ENCODE peak calls at places on chromosomes 6 and 20, in eight cellular contexts. One of them, this sample, is unnamed.

GRCh38 chr20:36093025-36093803 is 61.3 kb upstream of the EPB41L1 start:
- DNase-seq in fibroblast of mammary gland: no peak
- DNase-seq in MCF 10A: peak
- DNase-seq in astrocyte of the spinal cord: no peak
- DNase-seq in GM20000: peak
- DNase-seq in AG04450: no peak
- DNase-seq in NB4: peak
- DNase-seq in H9: no peak
- DNase-seq in this sample: peak

GRCh38 chr20:24630486-24631172 is 161.2 kb downstream of the SYNDIG1 start:
- DNase-seq in GM20000: no peak
- DNase-seq in H9: no peak
- DNase-seq in MCF 10A: no peak
- DNase-seq in AG04450: no peak
- DNase-seq in NB4: no peak
- DNase-seq in astrocyte of the spinal cord: no peak
- DNase-seq in fibroblast of mammary gland: no peak
- DNase-seq in this sample: no peak

GRCh38 chr20:1663917-1664316 is 6.3 kb upstream of the SIRPG start:
- DNase-seq in fibroblast of mammary gland: peak
- DNase-seq in H9: no peak
- DNase-seq in AG04450: no peak
- DNase-seq in NB4: peak
- DNase-seq in MCF 10A: peak
- DNase-seq in GM20000: no peak
- DNase-seq in astrocyte of the spinal cord: no peak
- DNase-seq in this sample: peak

GRCh38 chr20:61502433-61502832 is 250.4 kb downstream of the CDH4 start:
- DNase-seq in GM20000: no peak
- DNase-seq in NB4: no peak
- DNase-seq in MCF 10A: no peak
- DNase-seq in AG04450: no peak
- DNase-seq in fibroblast of mammary gland: peak
- DNase-seq in astrocyte of the spinal cord: peak
- DNase-seq in H9: no peak
- DNase-seq in this sample: no peak

GRCh38 chr6:88577461-88577860 is 386.0 kb downstream of the RNGTT start:
- DNase-seq in GM20000: no peak
- DNase-seq in fibroblast of mammary gland: no peak
- DNase-seq in AG04450: no peak
- DNase-seq in astrocyte of the spinal cord: no peak
- DNase-seq in H9: no peak
- DNase-seq in NB4: no peak
- DNase-seq in MCF 10A: no peak
- DNase-seq in this sample: no peak

GRCh38 chr6:106967936-106968555 is 6.5 kb downstream of the CD24 start:
- DNase-seq in fibroblast of mammary gland: no peak
- DNase-seq in H9: no peak
- DNase-seq in MCF 10A: no peak
- DNase-seq in astrocyte of the spinal cord: no peak
- DNase-seq in GM20000: no peak
- DNase-seq in AG04450: no peak
- DNase-seq in NB4: no peak
- DNase-seq in this sample: no peak

GRCh38 chr6:7315684-7316366 is 2.8 kb upstream of the SSR1 start:
- DNase-seq in AG04450: no peak
- DNase-seq in fibroblast of mammary gland: no peak
- DNase-seq in NB4: no peak
- DNase-seq in H9: no peak
- DNase-seq in astrocyte of the spinal cord: no peak
- DNase-seq in GM20000: no peak
- DNase-seq in MCF 10A: no peak
- DNase-seq in this sample: no peak

GRCh38 chr6:72977114-72977513 is 248.2 kb downstream of the KHDC1L start:
- DNase-seq in AG04450: no peak
- DNase-seq in astrocyte of the spinal cord: no peak
- DNase-seq in H9: no peak
- DNase-seq in NB4: no peak
- DNase-seq in fibroblast of mammary gland: no peak
- DNase-seq in MCF 10A: no peak
- DNase-seq in GM20000: peak
- DNase-seq in this sample: no peak

GRCh38 chr20:24309596-24309995 is 159.8 kb upstream of the SYNDIG1 start:
- DNase-seq in GM20000: no peak
- DNase-seq in NB4: no peak
- DNase-seq in H9: no peak
- DNase-seq in fibroblast of mammary gland: peak
- DNase-seq in AG04450: no peak
- DNase-seq in MCF 10A: no peak
- DNase-seq in astrocyte of the spinal cord: no peak
- DNase-seq in this sample: no peak

GRCh38 chr20:44990425-44990824 is 24.1 kb downstream of the STK4 start:
- DNase-seq in MCF 10A: no peak
- DNase-seq in NB4: peak
- DNase-seq in H9: no peak
- DNase-seq in astrocyte of the spinal cord: peak
- DNase-seq in GM20000: peak
- DNase-seq in AG04450: no peak
- DNase-seq in fibroblast of mammary gland: peak
- DNase-seq in this sample: peak

GRCh38 chr6:77467038-77467437 is 3.7 kb upstream of the HTR1B start:
- DNase-seq in MCF 10A: no peak
- DNase-seq in AG04450: no peak
- DNase-seq in NB4: no peak
- DNase-seq in fibroblast of mammary gland: no peak
- DNase-seq in GM20000: no peak
- DNase-seq in H9: no peak
- DNase-seq in astrocyte of the spinal cord: peak
- DNase-seq in this sample: no peak

GRCh38 chr6:25202505-25202904 is 76.7 kb upstream of the CARMIL1 start:
- DNase-seq in AG04450: peak
- DNase-seq in MCF 10A: peak
- DNase-seq in GM20000: no peak
- DNase-seq in H9: no peak
- DNase-seq in astrocyte of the spinal cord: peak
- DNase-seq in NB4: no peak
- DNase-seq in fibroblast of mammary gland: peak
- DNase-seq in this sample: no peak

GRCh38 chr20:64131406-64131805 is 24.0 kb upstream of the NPBWR2 start:
- DNase-seq in H9: no peak
- DNase-seq in NB4: peak
- DNase-seq in astrocyte of the spinal cord: no peak
- DNase-seq in GM20000: no peak
- DNase-seq in MCF 10A: peak
- DNase-seq in fibroblast of mammary gland: peak
- DNase-seq in AG04450: no peak
- DNase-seq in this sample: peak

DNA sequence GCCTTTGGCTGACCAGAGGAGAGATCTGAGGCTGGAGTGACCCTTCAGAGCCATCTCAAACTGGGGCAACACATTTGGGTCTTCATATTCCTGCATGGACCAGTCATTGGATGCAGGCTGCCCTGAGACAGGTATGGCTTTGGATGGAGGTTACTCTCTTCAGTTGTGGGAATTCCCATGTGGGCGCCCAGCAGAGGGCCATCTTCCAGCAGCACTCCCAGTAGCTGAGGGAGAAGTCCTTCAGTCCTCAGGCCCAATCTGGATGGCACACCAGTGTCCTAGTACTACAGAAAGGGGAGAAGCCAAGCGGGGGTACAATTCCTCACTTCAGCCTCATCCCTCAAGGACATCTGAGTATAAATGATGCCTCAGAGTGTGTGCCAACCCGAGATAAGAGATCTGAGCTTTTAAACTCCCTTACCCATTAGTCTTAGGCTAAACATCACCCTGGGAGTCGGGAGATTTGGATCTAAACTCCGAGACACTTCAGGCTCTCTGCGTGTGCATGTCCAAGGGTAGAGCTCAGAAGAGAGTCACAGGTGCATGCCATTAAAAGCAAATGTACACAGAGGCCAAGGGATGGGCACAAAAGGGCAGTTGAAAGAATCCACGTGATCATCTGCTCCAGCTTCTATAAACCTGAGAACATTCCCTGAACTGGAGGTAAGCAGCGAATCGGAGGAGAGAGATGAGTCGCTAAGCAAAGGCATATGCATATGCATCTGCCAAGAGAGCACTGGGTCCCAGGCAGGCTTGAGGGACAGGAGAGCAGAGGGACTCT is 204.6 kb downstream of the CD83 start:
- DNase-seq in fibroblast of mammary gland: no peak
- DNase-seq in H9: peak
- DNase-seq in GM20000: no peak
- DNase-seq in astrocyte of the spinal cord: no peak
- DNase-seq in AG04450: no peak
- DNase-seq in NB4: no peak
- DNase-seq in MCF 10A: peak
- DNase-seq in this sample: no peak
- TF ChIP-seq CTCF in fibroblast of mammary gland: no peak
- TF ChIP-seq CTCF in H9: peak
- TF ChIP-seq CTCF in GM20000: no peak
- TF ChIP-seq CTCF in astrocyte of the spinal cord: no peak
- TF ChIP-seq CTCF in AG04450: peak
- TF ChIP-seq CTCF in NB4: no peak
- TF ChIP-seq CTCF in MCF 10A: peak
- TF ChIP-seq CTCF in this sample: no peak

GRCh38 chr6:163983601-163984445 is 569.3 kb downstream of the QKI start:
- DNase-seq in NB4: no peak
- DNase-seq in MCF 10A: no peak
- DNase-seq in fibroblast of mammary gland: no peak
- DNase-seq in H9: no peak
- DNase-seq in GM20000: no peak
- DNase-seq in astrocyte of the spinal cord: peak
- DNase-seq in AG04450: no peak
- DNase-seq in this sample: no peak

GRCh38 chr6:163986313-163986712 is 571.8 kb downstream of the QKI start:
- DNase-seq in AG04450: no peak
- DNase-seq in H9: no peak
- DNase-seq in astrocyte of the spinal cord: peak
- DNase-seq in fibroblast of mammary gland: peak
- DNase-seq in NB4: no peak
- DNase-seq in MCF 10A: no peak
- DNase-seq in GM20000: no peak
- DNase-seq in this sample: no peak

GRCh38 chr6:163984446-163984936 is 570.0 kb downstream of the QKI start:
- DNase-seq in fibroblast of mammary gland: no peak
- DNase-seq in astrocyte of the spinal cord: peak
- DNase-seq in H9: no peak
- DNase-seq in AG04450: no peak
- DNase-seq in MCF 10A: no peak
- DNase-seq in GM20000: no peak
- DNase-seq in NB4: peak
- DNase-seq in this sample: no peak

GRCh38 chr6:163985040-163985439 is 570.5 kb downstream of the QKI start:
- DNase-seq in GM20000: no peak
- DNase-seq in NB4: no peak
- DNase-seq in fibroblast of mammary gland: no peak
- DNase-seq in AG04450: no peak
- DNase-seq in astrocyte of the spinal cord: no peak
- DNase-seq in H9: no peak
- DNase-seq in MCF 10A: no peak
- DNase-seq in this sample: no peak

GRCh38 chr6:163985710-163986109 is 571.2 kb downstream of the QKI start:
- DNase-seq in MCF 10A: peak
- DNase-seq in NB4: no peak
- DNase-seq in AG04450: no peak
- DNase-seq in GM20000: no peak
- DNase-seq in H9: no peak
- DNase-seq in fibroblast of mammary gland: no peak
- DNase-seq in astrocyte of the spinal cord: peak
- DNase-seq in this sample: no peak
- TF ChIP-seq CTCF in MCF 10A: no peak
- TF ChIP-seq CTCF in NB4: no peak
- TF ChIP-seq CTCF in AG04450: no peak
- TF ChIP-seq CTCF in GM20000: no peak
- TF ChIP-seq CTCF in H9: no peak
- TF ChIP-seq CTCF in fibroblast of mammary gland: no peak
- TF ChIP-seq CTCF in astrocyte of the spinal cord: no peak
- TF ChIP-seq CTCF in this sample: no peak

DNA sequence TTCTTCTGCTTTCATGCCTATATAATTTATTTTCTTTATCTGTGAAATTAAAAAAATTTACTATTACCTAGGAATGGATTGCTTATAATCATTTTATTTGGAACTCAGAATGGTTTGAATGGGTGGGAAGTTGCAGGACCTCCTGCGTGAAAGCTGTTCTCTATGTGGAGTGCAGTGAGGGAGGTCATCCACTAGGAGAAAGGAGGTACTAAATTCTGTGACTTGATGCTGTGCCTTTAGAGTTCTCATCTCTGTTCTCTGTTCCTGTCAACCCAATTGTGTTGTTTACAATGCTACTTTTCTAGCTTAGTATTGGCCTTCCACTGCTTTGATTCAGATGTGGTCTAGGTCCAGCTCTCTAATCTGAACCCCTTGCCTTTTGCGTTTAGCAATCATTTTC is 65.0 kb upstream of the HIVEP1 start:
- DNase-seq in MCF 10A: no peak
- DNase-seq in GM20000: no peak
- DNase-seq in H9: no peak
- DNase-seq in fibroblast of mammary gland: no peak
- DNase-seq in NB4: no peak
- DNase-seq in AG04450: no peak
- DNase-seq in astrocyte of the spinal cord: no peak
- DNase-seq in this sample: no peak
- TF ChIP-seq CTCF in MCF 10A: no peak
- TF ChIP-seq CTCF in GM20000: no peak
- TF ChIP-seq CTCF in H9: peak
- TF ChIP-seq CTCF in fibroblast of mammary gland: peak
- TF ChIP-seq CTCF in NB4: no peak
- TF ChIP-seq CTCF in AG04450: peak
- TF ChIP-seq CTCF in astrocyte of the spinal cord: peak
- TF ChIP-seq CTCF in this sample: peak

GRCh38 chr20:37893566-37894241 is 9.2 kb upstream of the VSTM2L start:
- DNase-seq in H9: no peak
- DNase-seq in MCF 10A: no peak
- DNase-seq in fibroblast of mammary gland: no peak
- DNase-seq in NB4: no peak
- DNase-seq in AG04450: no peak
- DNase-seq in astrocyte of the spinal cord: no peak
- DNase-seq in GM20000: no peak
- DNase-seq in this sample: no peak

GRCh38 chr20:37894454-37894853 is 8.5 kb upstream of the VSTM2L start:
- DNase-seq in GM20000: no peak
- DNase-seq in MCF 10A: no peak
- DNase-seq in AG04450: no peak
- DNase-seq in NB4: no peak
- DNase-seq in astrocyte of the spinal cord: no peak
- DNase-seq in fibroblast of mammary gland: no peak
- DNase-seq in H9: no peak
- DNase-seq in this sample: no peak

GRCh38 chr20:37898301-37899104 is 4.4 kb upstream of the VSTM2L start:
- DNase-seq in AG04450: no peak
- DNase-seq in MCF 10A: no peak
- DNase-seq in fibroblast of mammary gland: no peak
- DNase-seq in astrocyte of the spinal cord: no peak
- DNase-seq in GM20000: no peak
- DNase-seq in H9: no peak
- DNase-seq in NB4: no peak
- DNase-seq in this sample: no peak

GRCh38 chr20:37899105-37900045 is 3.6 kb upstream of the VSTM2L start:
- DNase-seq in fibroblast of mammary gland: no peak
- DNase-seq in AG04450: no peak
- DNase-seq in astrocyte of the spinal cord: no peak
- DNase-seq in H9: no peak
- DNase-seq in NB4: no peak
- DNase-seq in MCF 10A: no peak
- DNase-seq in GM20000: no peak
- DNase-seq in this sample: no peak

GRCh38 chr20:37897008-37897548 is 5.8 kb upstream of the VSTM2L start:
- DNase-seq in fibroblast of mammary gland: no peak
- DNase-seq in H9: peak
- DNase-seq in MCF 10A: no peak
- DNase-seq in NB4: peak
- DNase-seq in GM20000: no peak
- DNase-seq in AG04450: no peak
- DNase-seq in astrocyte of the spinal cord: peak
- DNase-seq in this sample: no peak
- TF ChIP-seq CTCF in fibroblast of mammary gland: peak
- TF ChIP-seq CTCF in H9: peak
- TF ChIP-seq CTCF in MCF 10A: no peak
- TF ChIP-seq CTCF in NB4: peak
- TF ChIP-seq CTCF in GM20000: no peak
- TF ChIP-seq CTCF in AG04450: peak
- TF ChIP-seq CTCF in astrocyte of the spinal cord: peak
- TF ChIP-seq CTCF in this sample: no peak

This sample was measured in activated CD8-positive, alpha-beta T cell treated with anti-CD3 and anti-CD28 coated beads for 36 hours.